ENCODE peak calls at places on chromosomes 4 and X, in ten cellular contexts. W is cardiac muscle cell, X is NB4, D is WTC11, E is adrenal gland, K is astrocyte of the spinal cord, Q is AG04450, Y is glutamatergic neuron, M is IMR-90, V is bronchial epithelial cell. P is an unnamed sample.

GRCh38 chr4:131304686-131305085 is 1844.4 kb upstream of the PCDH10 start:
- DNase-seq in K (no peak), X (no peak), V (peak), W (no peak), Y (no peak), E (no peak), Q (no peak), M (no peak), D (no peak), P (no peak)

GRCh38 chr4:41748788-41749445 is 392 bp upstream of the PHOX2B start:
- DNase-seq in W (no peak), M (no peak), Y (no peak), X (no peak), D (no peak), Q (no peak), V (no peak), E (no peak), K (no peak), P (no peak)

GRCh38 chr4:155371432-155372043 is 5.2 kb downstream of the MAP9 start:
- DNase-seq in V (peak), K (peak), W (peak), D (no peak), X (peak), E (no peak), M (peak), Y (no peak), Q (no peak), P (no peak)

GRCh38 chr4:143377635-143378099 is 41.0 kb downstream of the GAB1 start:
- DNase-seq in V (no peak), Q (no peak), Y (no peak), W (no peak), M (no peak), K (no peak), X (no peak), D (no peak), E (no peak), P (no peak)

GRCh38 chr4:38914859-38915258 is 47.3 kb downstream of the FAM114A1 start:
- DNase-seq in Y (no peak), Q (no peak), K (no peak), W (no peak), D (no peak), E (no peak), X (no peak), M (no peak), V (no peak), P (no peak)

GRCh38 chr4:1226598-1226997 is 22.3 kb downstream of the CTBP1 start:
- DNase-seq in X (no peak), E (no peak), K (no peak), M (no peak), W (no peak), Q (no peak), D (no peak), V (no peak), Y (no peak), P (no peak)

GRCh38 chr4:89839558-89839957 is 2.6 kb upstream of the SNCA start:
- DNase-seq in Q (no peak), X (no peak), D (no peak), K (no peak), M (no peak), Y (no peak), V (no peak), E (no peak), W (no peak), P (no peak)

GRCh38 chr4:158314756-158315487 is 104.6 kb downstream of the TMEM144 start:
- DNase-seq in D (no peak), W (no peak), Q (peak), M (peak), Y (no peak), K (peak), E (no peak), X (no peak), V (peak), P (no peak)

GRCh38 chrX:129736491-129736890 is 2.3 kb upstream of the XPNPEP2 start:
- DNase-seq in K (no peak), Y (no peak), X (no peak), W (no peak), M (no peak), E (no peak), Q (no peak), V (no peak), D (no peak), P (no peak)

GRCh38 chr4:83125738-83126141 is 11.2 kb upstream of the PLAC8 start:
- DNase-seq in D (no peak), W (no peak), V (no peak), X (peak), E (no peak), Q (no peak), M (no peak), Y (no peak), K (no peak), P (no peak)

GRCh38 chr4:64230709-64231310 is 178.4 kb downstream of the TECRL start:
- DNase-seq in Q (no peak), K (peak), Y (no peak), D (no peak), M (peak), W (peak), X (peak), V (no peak), E (no peak), P (no peak)

GRCh38 chr4:154982187-154983047 is 201.3 kb downstream of the RBM46 start:
- DNase-seq in Q (peak), X (peak), D (peak), M (peak), E (peak), W (peak), V (peak), K (peak), Y (peak), P (no peak)

GRCh38 chr4:88962430-88962829 is 94.6 kb downstream of the FAM13A start:
- DNase-seq in E (no peak), K (no peak), M (no peak), Y (no peak), W (no peak), Q (no peak), V (peak), X (no peak), D (no peak), P (no peak)

GRCh38 chr4:1172228-1172851 is at the start of gene SPON2:
- DNase-seq in W (no peak), Y (peak), X (no peak), D (no peak), M (peak), E (no peak), Q (no peak), V (no peak), K (peak), P (peak)

GRCh38 chr4:8200302-8200975 is 1.3 kb downstream of the SH3TC1 start:
- DNase-seq in D (no peak), V (peak), W (no peak), X (no peak), Q (no peak), M (peak), E (peak), K (no peak), Y (no peak), P (no peak)

GRCh38 chr4:158208931-158209640 is 1.2 kb upstream of the TMEM144 start:
- DNase-seq in Y (no peak), D (no peak), Q (no peak), X (peak), K (no peak), E (no peak), V (no peak), M (no peak), W (no peak), P (no peak)

GRCh38 chr4:12041828-12042227 is 613.1 kb upstream of the HS3ST1 start:
- DNase-seq in E (no peak), M (no peak), D (peak), K (no peak), X (peak), V (no peak), Q (no peak), W (peak), Y (no peak), P (no peak)

GRCh38 chr4:1603413-1604135 is 80.5 kb downstream of the FAM53A start:
- DNase-seq in E (no peak), Q (no peak), X (no peak), D (no peak), W (no peak), Y (peak), K (no peak), M (no peak), V (no peak), P (peak)

GRCh38 chr4:26763649-26764048 is 97.0 kb upstream of the STIM2 start:
- DNase-seq in D (no peak), M (no peak), Q (no peak), X (peak), W (no peak), E (no peak), K (no peak), Y (no peak), V (no peak), P (no peak)

GRCh38 chr4:20773144-20773997 is 73.1 kb downstream of the PACRGL start:
- DNase-seq in Y (peak), Q (peak), V (peak), K (peak), D (peak), W (peak), E (peak), M (peak), X (peak), P (no peak)

GRCh38 chr4:3866813-3867129 is 100.6 kb downstream of the ADRA2C start:
- DNase-seq in M (no peak), W (no peak), X (no peak), Q (no peak), K (no peak), V (no peak), Y (peak), D (peak), E (no peak), P (no peak)

GRCh38 chr4:59655996-59656395 is 1544.1 kb upstream of the ADGRL3 start:
- DNase-seq in D (no peak), V (no peak), X (peak), E (no peak), K (no peak), Y (peak), M (no peak), W (no peak), Q (no peak), P (no peak)

GRCh38 chrX:105837227-105837626 is 14.9 kb downstream of the NRK start:
- DNase-seq in W (peak), E (peak), D (no peak), X (no peak), K (peak), V (peak), M (peak), Y (no peak), Q (peak), P (no peak)

GRCh38 chr4:25013756-25014737 is 16.7 kb downstream of the LGI2 start:
- DNase-seq in Q (no peak), W (no peak), E (no peak), M (no peak), V (no peak), Y (no peak), D (no peak), X (no peak), K (no peak), P (no peak)

GRCh38 chr4:183624548-183624947 is 34.4 kb downstream of the RWDD4 start:
- DNase-seq in E (no peak), V (peak), Y (no peak), M (no peak), K (no peak), D (no peak), X (no peak), Q (no peak), W (no peak), P (no peak)

GRCh38 chrX:132676561-132677186 is 187.8 kb upstream of the MBNL3 start:
- DNase-seq in Q (no peak), K (no peak), W (peak), M (no peak), D (no peak), X (no peak), V (peak), E (no peak), Y (no peak), P (no peak)

GRCh38 chrX:67725471-67725870 is 181.7 kb downstream of the AR start:
- DNase-seq in V (no peak), Q (no peak), W (no peak), E (no peak), Y (no peak), D (no peak), K (no peak), M (no peak), X (no peak), P (no peak)

GRCh38 chr4:107379054-107379869 is 340.8 kb downstream of the PAPSS1 start:
- DNase-seq in E (no peak), Y (no peak), X (no peak), V (peak), D (no peak), Q (no peak), W (peak), K (peak), M (peak), P (no peak)
- TF ChIP-seq CTCF in E (no peak), Y (no peak), X (no peak), V (no peak), D (no peak), Q (peak), W (no peak), K (peak), M (peak), P (peak)

DNA sequence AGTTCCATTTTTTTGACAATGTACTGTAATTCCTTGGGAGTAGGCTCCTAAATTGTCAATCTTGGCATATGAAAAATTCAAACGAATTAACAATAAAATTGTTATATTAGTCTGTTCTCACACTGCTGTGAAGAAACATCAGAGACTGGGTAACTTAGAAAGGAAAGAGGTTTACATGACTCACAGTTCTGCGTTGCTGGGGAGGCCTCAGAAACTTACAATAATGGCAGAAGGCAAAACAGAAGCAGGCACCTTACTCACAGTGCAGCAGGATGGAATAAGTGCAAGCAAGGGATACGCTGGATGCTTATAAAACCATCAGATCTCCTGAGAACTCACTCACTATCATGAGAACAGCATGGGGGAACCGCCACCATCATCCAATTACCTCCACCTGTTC is 246.4 kb upstream of the TRAM1L1 start:
- DNase-seq in Y (no peak), D (no peak), W (no peak), V (no peak), X (no peak), M (peak), E (no peak), Q (no peak), K (peak), P (no peak)
- TF ChIP-seq CTCF in Y (no peak), D (no peak), W (no peak), V (no peak), X (no peak), M (no peak), E (no peak), Q (no peak), K (no peak), P (no peak)

DNA sequence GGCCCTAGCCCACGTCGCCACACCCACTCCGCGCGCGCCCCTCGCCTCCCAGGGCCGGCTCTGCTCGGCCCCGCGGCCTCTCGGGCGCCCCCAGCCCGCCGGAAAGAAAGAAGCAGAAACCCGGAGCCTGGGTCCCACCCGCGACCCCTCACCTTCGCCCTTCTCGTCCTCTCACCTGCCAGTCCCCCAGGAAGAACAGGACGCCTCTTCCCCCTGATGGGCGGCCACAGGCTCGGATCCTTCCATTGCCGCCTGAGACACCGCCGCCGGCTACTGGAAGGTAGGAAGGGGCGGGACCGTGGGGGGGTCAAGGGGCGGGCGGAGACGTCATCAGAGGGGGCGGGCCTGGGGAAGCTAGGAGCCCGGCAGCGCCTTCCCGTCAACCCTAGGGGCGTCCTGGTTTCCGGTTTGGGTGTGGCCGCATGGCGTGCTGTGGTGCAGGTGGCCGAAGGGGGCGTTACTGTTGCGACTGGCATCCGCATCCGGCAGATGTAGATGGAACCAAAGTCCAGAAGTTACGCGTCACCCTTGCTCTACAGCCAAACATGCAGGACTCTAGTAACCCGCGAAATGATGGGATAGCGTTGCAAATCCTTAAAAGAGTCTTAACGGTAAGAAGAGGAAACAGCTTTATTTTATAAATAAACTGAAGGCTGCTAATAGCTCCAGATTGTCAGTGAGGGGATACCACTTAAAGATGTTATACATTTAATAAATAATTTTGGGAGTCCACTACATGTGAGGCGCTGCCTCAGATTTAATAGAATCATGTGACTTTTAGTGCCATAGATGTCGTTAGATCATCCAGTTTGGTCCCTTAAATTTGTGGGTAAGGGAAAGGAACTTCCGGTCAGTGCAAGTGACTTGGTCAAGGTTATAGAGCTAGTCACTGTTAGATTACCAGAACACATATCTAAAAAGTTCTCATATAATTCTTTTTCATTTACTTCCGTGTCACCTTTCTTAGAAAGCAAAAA is at the start of gene UBA6:
- DNase-seq in V (peak), Q (peak), K (peak), D (peak), M (peak), Y (peak), E (peak), X (peak), W (peak), P (peak)
- TF ChIP-seq CTCF in V (peak), Q (peak), K (peak), D (peak), M (peak), Y (peak), E (peak), X (peak), W (peak), P (peak)

GRCh38 chrX:47366051-47366722 is 4.2 kb upstream of the ZNF157 start:
- DNase-seq in K (peak), V (peak), W (peak), M (peak), Y (peak), X (no peak), D (peak), E (peak), Q (peak), P (no peak)

GRCh38 chrX:47358387-47359065 is 11.9 kb upstream of the ZNF157 start:
- DNase-seq in X (peak), Y (no peak), V (no peak), D (no peak), K (no peak), Q (no peak), E (no peak), M (no peak), W (no peak), P (no peak)

GRCh38 chrX:47360423-47361179 is 9.8 kb upstream of the ZNF157 start:
- DNase-seq in M (no peak), D (no peak), W (no peak), V (no peak), Y (no peak), E (no peak), X (no peak), Q (no peak), K (no peak), P (no peak)

DNA sequence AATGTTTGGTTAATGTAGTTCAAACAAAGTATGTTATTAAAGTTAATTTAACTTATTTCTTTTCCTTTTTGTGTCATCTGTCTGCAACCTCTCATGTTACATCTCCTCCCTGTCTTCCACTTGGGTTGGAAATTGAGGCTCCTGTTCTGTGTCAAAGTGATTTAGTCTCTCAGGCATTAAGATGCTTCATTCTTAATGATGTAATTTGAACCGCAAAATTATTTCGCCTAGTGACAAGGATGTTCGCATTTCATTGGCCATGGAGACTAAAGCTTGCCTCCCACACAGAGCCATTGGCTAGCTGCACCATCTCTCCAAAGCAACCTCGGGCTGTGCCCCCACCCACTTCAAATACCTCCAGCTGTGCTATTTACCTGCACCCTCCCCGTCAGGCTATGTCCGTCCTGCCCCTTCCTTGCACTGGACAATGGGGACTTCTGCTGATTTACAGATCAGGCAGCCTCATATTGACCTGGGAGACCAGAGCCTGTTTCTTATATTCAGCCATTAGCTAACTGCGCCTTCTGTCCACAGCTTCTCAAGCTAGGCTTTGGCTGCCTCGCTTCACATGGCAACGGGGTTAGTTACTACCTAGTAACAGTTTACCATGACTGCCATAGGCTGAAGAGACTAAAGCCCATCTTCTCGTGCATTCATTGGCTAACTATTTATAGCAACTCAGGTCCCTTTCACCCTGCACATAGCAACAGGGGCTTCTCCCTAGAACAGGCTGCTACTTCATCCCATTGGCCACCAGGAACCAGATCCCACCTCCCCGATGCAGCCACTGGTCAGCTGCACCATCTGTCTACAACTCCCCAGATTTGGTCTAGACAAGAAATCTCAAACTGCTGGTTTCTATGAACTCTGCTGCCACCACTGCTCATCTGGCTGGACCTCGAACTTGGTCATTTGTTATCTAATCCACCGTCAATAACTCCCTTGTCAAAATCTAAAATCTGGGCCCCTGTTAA is 8.6 kb upstream of the ZNF157 start:
- DNase-seq in Y (peak), V (peak), D (peak), Q (peak), E (peak), M (peak), W (peak), K (peak), X (peak), P (no peak)
- TF ChIP-seq CTCF in Y (no peak), V (no peak), D (no peak), Q (peak), E (peak), M (peak), W (peak), K (no peak), X (no peak), P (peak)

GRCh38 chr4:153763404-153763803 is 3.6 kb upstream of the RNF175 start:
- DNase-seq in M (no peak), D (peak), Y (no peak), Q (no peak), K (no peak), V (peak), E (no peak), X (peak), W (no peak), P (no peak)
- TF ChIP-seq CTCF in M (no peak), D (peak), Y (peak), Q (peak), K (no peak), V (peak), E (no peak), X (peak), W (peak), P (peak)

GRCh38 chrX:41723821-41724220 is at the start of gene GPR82:
- DNase-seq in W (no peak), V (no peak), D (no peak), X (peak), Q (no peak), E (no peak), M (no peak), K (no peak), Y (no peak), P (no peak)
- TF ChIP-seq CTCF in W (no peak), V (no peak), D (no peak), X (no peak), Q (no peak), E (no peak), M (no peak), K (no peak), Y (no peak), P (no peak)

GRCh38 chrX:109390556-109390955 is 91.3 kb downstream of the GUCY2F start:
- DNase-seq in Q (no peak), M (no peak), K (no peak), V (peak), Y (no peak), X (no peak), D (no peak), E (no peak), W (no peak), P (no peak)
- TF ChIP-seq CTCF in Q (no peak), M (no peak), K (no peak), V (no peak), Y (no peak), X (no peak), D (no peak), E (no peak), W (no peak), P (no peak)

GRCh38 chrX:7606253-7606652 is 236.7 kb upstream of the VCX start:
- DNase-seq in V (no peak), E (no peak), X (no peak), W (no peak), D (no peak), Q (no peak), K (no peak), M (no peak), Y (no peak), P (no peak)
- TF ChIP-seq CTCF in V (no peak), E (no peak), X (no peak), W (no peak), D (no peak), Q (no peak), K (no peak), M (no peak), Y (no peak), P (no peak)